ENCODE peak calls at places on chromosomes 13 and 19, in four cellular contexts. Q, W, P and A are unnamed samples.

GRCh38 chr13:25422153-25422552 is 50.4 kb downstream of the ATP8A2 start:
- DNase-seq in Q (no peak), W (no peak), P (no peak), A (no peak)

GRCh38 chr19:42191855-42192254 is 25.6 kb downstream of the DEDD2 start:
- DNase-seq in Q (no peak), W (no peak), P (no peak), A (no peak)

GRCh38 chr13:57075588-57075987 is 65.1 kb upstream of the PRR20A start:
- DNase-seq in Q (no peak), W (no peak), P (no peak), A (no peak)

GRCh38 chr19:6069268-6069771 is 41.0 kb downstream of the RFX2 start:
- DNase-seq in Q (no peak), W (no peak), P (peak; percentile 9), A (peak; percentile 46)

GRCh38 chr13:31385534-31385933 is 185.8 kb downstream of the B3GLCT start:
- DNase-seq in Q (no peak), W (no peak), P (no peak), A (no peak)

GRCh38 chr19:3302755-3303154 is 63.6 kb upstream of the NFIC start:
- DNase-seq in Q (no peak), W (no peak), P (no peak), A (no peak)

GRCh38 chr19:48968179-48968661 is 3.1 kb downstream of the FTL start:
- DNase-seq in Q (no peak), W (no peak), P (no peak), A (no peak)

GRCh38 chr19:43265664-43266025 is 3.7 kb downstream of the PSG9 start:
- DNase-seq in Q (no peak), W (no peak), P (no peak), A (no peak)

GRCh38 chr13:27006519-27007161 is 165.0 kb downstream of the USP12 start:
- DNase-seq in Q (no peak), W (no peak), P (no peak), A (no peak)

GRCh38 chr19:32977269-32977668 is 5.2 kb downstream of the FAAP24 start:
- DNase-seq in Q (no peak), W (no peak), P (no peak), A (no peak)

GRCh38 chr13:44719857-44720671 is 143.9 kb upstream of the TSC22D1 start:
- DNase-seq in Q (no peak), W (no peak), P (no peak), A (peak; percentile 35)

GRCh38 chr13:43511260-43511970 is 275.4 kb downstream of the ENOX1 start:
- DNase-seq in Q (no peak), W (no peak), P (no peak), A (no peak)

GRCh38 chr19:51688665-51689571 is 4.2 kb upstream of the SPACA6 start:
- DNase-seq in Q (peak; percentile 92), W (no peak), P (peak; percentile 94), A (peak; percentile 97)

GRCh38 chr13:75129331-75129730 is 352.6 kb downstream of the TBC1D4 start:
- DNase-seq in Q (no peak), W (no peak), P (no peak), A (no peak)

GRCh38 chr13:33676045-33676699 is 141.8 kb upstream of the RFC3 start:
- DNase-seq in Q (no peak), W (no peak), P (no peak), A (no peak)

GRCh38 chr19:40284251-40284500 is 969 bp downstream of the AKT2 start:
- DNase-seq in Q (no peak), W (no peak), P (no peak), A (no peak)

GRCh38 chr19:49677232-49677881 is at the start of gene PRMT1:
- DNase-seq in Q (peak; percentile 59), W (no peak), P (no peak), A (no peak)

GRCh38 chr13:54449922-54450321 is 1421.3 kb downstream of the OLFM4 start:
- DNase-seq in Q (no peak), W (no peak), P (no peak), A (no peak)

GRCh38 chr19:47542030-47542475 is 27.2 kb upstream of the NAPA start:
- DNase-seq in Q (no peak), W (no peak), P (peak; percentile 48), A (no peak)

DNA sequence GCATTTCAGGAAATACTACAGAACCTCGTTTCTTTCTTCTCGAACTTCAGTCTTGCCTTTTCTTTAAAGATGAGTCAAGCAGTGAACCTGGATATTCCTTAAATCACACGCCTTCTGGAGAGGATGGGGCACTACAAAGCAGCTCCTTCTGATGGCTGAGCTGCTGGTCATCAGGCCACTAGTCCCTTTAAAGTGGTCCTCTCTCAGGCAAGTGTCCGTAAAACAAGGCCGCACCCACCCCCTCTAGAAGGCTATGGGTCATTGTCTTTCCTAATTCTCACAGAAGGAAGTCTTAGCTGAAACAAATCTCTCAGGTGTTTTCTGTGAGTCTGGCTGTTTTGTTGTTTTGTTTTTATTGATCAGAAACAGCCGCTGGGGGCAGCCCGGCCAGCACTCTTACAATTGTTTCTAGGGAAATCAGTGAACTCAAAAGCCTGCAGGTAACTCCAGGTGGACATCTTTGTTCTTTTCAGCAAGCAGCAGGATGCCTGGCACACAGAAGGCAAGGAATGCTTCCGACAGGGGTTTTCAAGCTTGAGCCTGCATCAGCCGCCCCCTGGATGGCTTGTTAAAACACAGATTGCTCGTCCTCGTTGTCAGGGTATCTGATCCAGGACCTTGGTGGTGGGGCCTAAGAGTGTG is 45.4 kb downstream of the MBNL2 start:
- DNase-seq in Q (no peak), W (no peak), P (no peak), A (no peak)
- H3K27ac ChIP-seq in Q (no peak overlapping the region), W (no peak overlapping the region), P (peak overlapping the region; percentile 48), A (peak overlapping the region; percentile 26)

GRCh38 chr19:30350995-30351394 is 21.2 kb upstream of the ZNF536 start:
- DNase-seq in Q (no peak), W (no peak), P (no peak), A (no peak)

GRCh38 chr19:30344446-30345425 is 27.4 kb upstream of the ZNF536 start:
- DNase-seq in Q (no peak), W (no peak), P (no peak), A (no peak)

GRCh38 chr19:30353394-30353793 is 18.8 kb upstream of the ZNF536 start:
- DNase-seq in Q (no peak), W (no peak), P (no peak), A (no peak)

GRCh38 chr19:30345686-30346085 is 26.5 kb upstream of the ZNF536 start:
- DNase-seq in Q (no peak), W (no peak), P (no peak), A (no peak)

GRCh38 chr19:30349131-30349730 is 23.0 kb upstream of the ZNF536 start:
- DNase-seq in Q (no peak), W (no peak), P (no peak), A (no peak)
- H3K27ac ChIP-seq in Q (no peak overlapping the region), W (no peak overlapping the region), P (no peak overlapping the region), A (no peak overlapping the region)

GRCh38 chr19:18158471-18158870 is 5.5 kb downstream of the PIK3R2 start:
- DNase-seq in Q (no peak), W (no peak), P (no peak), A (no peak)
- H3K27ac ChIP-seq in Q (no peak overlapping the region), W (no peak overlapping the region), P (no peak overlapping the region), A (peak overlapping the region; percentile 76)

DNA sequence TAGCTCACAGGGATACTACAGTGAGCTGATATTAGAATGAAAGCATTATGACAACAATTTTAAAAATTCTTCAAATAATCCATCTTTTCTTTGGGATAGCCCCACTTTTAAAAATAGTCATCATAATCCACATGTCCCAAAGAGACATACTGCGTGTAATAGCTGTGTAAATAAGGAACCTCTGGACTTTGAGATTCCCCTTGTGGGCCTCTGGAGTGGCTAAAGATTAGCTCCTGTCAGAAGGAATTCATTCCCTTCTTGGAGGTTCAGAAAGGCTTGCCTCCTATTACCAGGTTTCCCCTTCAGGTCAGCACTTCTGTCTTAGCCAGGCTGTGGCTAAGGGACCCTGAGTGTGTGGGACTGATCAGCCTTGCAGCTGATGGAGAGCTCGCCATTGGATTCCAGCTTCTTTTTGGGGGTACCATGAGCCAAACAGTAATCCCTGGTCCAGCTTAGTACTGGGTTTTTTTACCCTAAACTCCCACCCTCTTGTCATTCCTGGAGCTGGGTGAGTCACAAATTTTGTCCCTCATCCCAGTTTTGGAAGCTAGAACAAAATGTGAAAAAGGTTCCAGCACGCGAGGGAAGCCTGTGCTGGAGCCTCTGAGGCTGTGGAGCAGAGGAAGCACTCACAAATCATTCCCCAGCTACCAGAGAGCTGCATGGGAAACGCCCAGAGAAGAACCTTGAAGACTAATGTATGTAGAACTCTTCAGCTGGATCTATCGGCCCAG is 96.6 kb downstream of the RNASEH2B start:
- DNase-seq in Q (peak; percentile 25), W (no peak), P (no peak), A (no peak)
- H3K27ac ChIP-seq in Q (no peak overlapping the region), W (no peak overlapping the region), P (no peak overlapping the region), A (peak overlapping the region; percentile 57)

GRCh38 chr13:102141625-102142472 is 260.0 kb downstream of the FGF14 start:
- DNase-seq in Q (no peak), W (no peak), P (no peak), A (no peak)
- H3K27ac ChIP-seq in Q (no peak overlapping the region), W (no peak overlapping the region), P (no peak overlapping the region), A (no peak overlapping the region)

GRCh38 chr19:2064395-2064787 is 13.3 kb upstream of the MKNK2 start:
- DNase-seq in Q (peak; percentile 66), W (no peak), P (no peak), A (no peak)
- H3K27ac ChIP-seq in Q (peak overlapping the region; percentile 97), W (no peak overlapping the region), P (peak overlapping the region; percentile 87), A (peak overlapping the region; percentile 78)

GRCh38 chr19:20367811-20368294 is 197.7 kb downstream of the ZNF737 start:
- DNase-seq in Q (no peak), W (no peak), P (no peak), A (no peak)
- H3K27ac ChIP-seq in Q (no peak overlapping the region), W (no peak overlapping the region), P (no peak overlapping the region), A (no peak overlapping the region)

DNA sequence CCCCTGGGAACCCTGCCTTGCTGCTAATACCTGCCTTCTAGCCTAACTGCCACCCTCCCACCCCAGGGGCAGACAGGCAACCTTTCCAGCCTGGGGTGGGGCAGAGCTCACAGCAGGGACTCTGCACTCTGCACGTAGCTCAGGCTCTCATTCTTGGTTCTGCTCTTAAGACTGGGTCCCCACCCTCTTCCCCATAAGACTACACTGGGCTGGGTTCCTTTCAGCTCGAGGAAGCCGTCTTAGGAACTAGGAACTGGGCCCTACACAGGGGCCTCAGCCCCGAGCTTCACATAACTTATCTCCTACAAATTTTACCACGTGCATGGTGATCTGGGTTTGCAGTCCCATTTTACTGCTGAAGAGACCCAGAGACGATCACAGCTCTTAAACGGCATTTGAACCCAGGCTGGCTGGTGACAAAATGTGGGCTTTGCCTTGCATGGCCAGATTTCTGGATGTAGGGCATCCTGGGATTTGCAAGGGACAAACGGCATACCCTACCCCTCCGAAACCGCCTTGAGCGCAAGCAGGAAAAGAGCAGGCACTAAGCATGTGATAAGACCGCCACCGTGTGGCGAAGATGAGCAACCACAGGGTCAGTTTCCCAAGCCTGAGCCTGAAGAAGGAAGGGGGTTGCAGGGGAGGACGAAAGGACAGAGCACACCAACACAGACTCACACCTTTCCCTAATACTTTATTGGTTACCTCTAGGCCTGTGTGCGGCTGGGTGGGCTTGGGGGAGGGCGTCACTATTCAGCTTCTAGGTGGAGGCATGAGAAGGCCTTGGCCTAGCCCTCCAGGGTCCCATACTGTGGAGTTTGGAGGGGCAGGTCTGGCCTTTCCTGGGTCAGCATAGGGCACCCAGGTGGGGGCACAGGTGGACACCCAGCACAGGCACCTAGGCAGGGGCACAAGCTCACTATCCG is 5.1 kb downstream of the JUNB start:
- DNase-seq in Q (peak; percentile 71), W (peak; percentile 69), P (peak; percentile 78), A (no peak)
- H3K27ac ChIP-seq in Q (peak overlapping the region; percentile 19), W (peak overlapping the region; percentile 55), P (peak overlapping the region; percentile 44), A (peak overlapping the region; percentile 98)